ENCODE peak calls at places on chromosomes 12 and 14, in eight cellular contexts. D is body of pancreas; O is Calu3; Y is prostate gland; K is GM20000; A is activated naive CD8-positive, alpha-beta T cell treated with anti-CD3 and anti-CD28 coated beads, Interleukin-2, amount 50 U/mL, for 24 hours; Q is left cardiac atrium; X is AG09309. S is an unnamed sample.

GRCh38 chr14:93788557-93789365 is 476 bp upstream of the PRIMA1 start:
- DNase-seq in D (no peak), O (peak; percentile 20), Y (peak; percentile 40), K (no peak), A (no peak), Q (peak; percentile 42), X (no peak), S (no peak)

GRCh38 chr14:51597511-51597920 is 54.2 kb upstream of the FRMD6 start:
- DNase-seq in D (no peak), O (no peak), Y (no peak), K (no peak), A (no peak), Q (no peak), X (no peak), S (no peak)

GRCh38 chr12:67758119-67758873 is 109.8 kb downstream of the DYRK2 start:
- DNase-seq in D (no peak), O (peak; percentile 38), Y (no peak), K (peak; percentile 45), A (peak; percentile 7), Q (no peak), X (no peak), S (no peak)

GRCh38 chr14:24857277-24857676 is 192.7 kb downstream of the STXBP6 start:
- DNase-seq in D (no peak), O (no peak), Y (no peak), K (no peak), A (no peak), Q (no peak), X (no peak), S (no peak)

GRCh38 chr12:56336361-56337167 is 2.1 kb upstream of the IL23A start:
- DNase-seq in D (no peak), O (no peak), Y (no peak), K (peak; percentile 32), A (no peak), Q (no peak), X (no peak), S (no peak)

GRCh38 chr12:100827901-100828520 is 33.4 kb downstream of the ANO4 start:
- DNase-seq in D (peak; percentile 15), O (peak; percentile 51), Y (peak; percentile 6), K (peak; percentile 17), A (no peak), Q (no peak), X (peak; percentile 14), S (no peak)

GRCh38 chr12:40300490-40300889 is 75.7 kb downstream of the LRRK2 start:
- DNase-seq in D (no peak), O (no peak), Y (no peak), K (no peak), A (no peak), Q (no peak), X (no peak), S (no peak)

GRCh38 chr12:96343347-96343954 is 56.8 kb downstream of the CDK17 start:
- DNase-seq in D (no peak), O (no peak), Y (no peak), K (peak; percentile 32), A (no peak), Q (no peak), X (no peak), S (no peak)

GRCh38 chr12:96473394-96474093 is 15.8 kb upstream of the CFAP54 start:
- DNase-seq in D (no peak), O (no peak), Y (no peak), K (no peak), A (no peak), Q (no peak), X (no peak), S (no peak)

GRCh38 chr14:45968037-45968436 is 683.5 kb downstream of the RPL10L start:
- DNase-seq in D (no peak), O (no peak), Y (no peak), K (no peak), A (no peak), Q (no peak), X (no peak), S (no peak)

S was measured in PC-9.